ENCODE peak calls at places on chromosomes 5 and 9, in five cellular contexts. U is transverse colon, A is stomach, E is HCT116, B is heart left ventricle. C is an unnamed sample.
A peak's percentile ranks its signal among the peaks of the same experiment; 100 is the strongest.

GRCh38 chr9:114141553-114142548 is 13.5 kb upstream of the COL27A1 start:
- DNase-seq in U (no peak), A (peak; percentile 37), E (no peak), B (no peak), C (no peak)

GRCh38 chr9:106284300-106284699 is 578.7 kb upstream of the ZNF462 start:
- DNase-seq in U (no peak), A (no peak), E (no peak), B (no peak), C (no peak)

GRCh38 chr9:119963798-119964372 is 594.6 kb upstream of the BRINP1 start:
- DNase-seq in U (no peak), A (peak; percentile 25), E (peak; percentile 33), B (no peak), C (peak; percentile 42)

GRCh38 chr5:117623042-117623815 is 1048.6 kb upstream of the SEMA6A start:
- DNase-seq in U (no peak), A (no peak), E (no peak), B (no peak), C (no peak)

GRCh38 chr9:112496074-112496722 is 9.6 kb downstream of the KIAA1958 start:
- DNase-seq in U (no peak), A (no peak), E (no peak), B (no peak), C (no peak)

GRCh38 chr9:69461084-69461483 is 136.1 kb downstream of the ENTREP1 start:
- DNase-seq in U (no peak), A (no peak), E (no peak), B (no peak), C (no peak)

GRCh38 chr9:6646028-6646636 is 603 bp upstream of the GLDC start:
- DNase-seq in U (no peak), A (no peak), E (no peak), B (no peak), C (no peak)

GRCh38 chr5:77785229-77785628 is 9.1 kb upstream of the TBCA start:
- DNase-seq in U (no peak), A (no peak), E (no peak), B (no peak), C (no peak)

GRCh38 chr5:44568519-44568918 is 179.3 kb upstream of the FGF10 start:
- DNase-seq in U (no peak), A (no peak), E (no peak), B (no peak), C (no peak)

GRCh38 chr5:98416541-98416940 is 356.9 kb upstream of the RGMB start:
- DNase-seq in U (no peak), A (no peak), E (no peak), B (no peak), C (no peak)

GRCh38 chr5:154110781-154111180 is 72.0 kb downstream of the MFAP3 start:
- DNase-seq in U (no peak), A (no peak), E (no peak), B (no peak), C (no peak)

GRCh38 chr9:125160750-125161149 is 17.4 kb upstream of the SCAI start:
- DNase-seq in U (no peak), A (no peak), E (no peak), B (no peak), C (no peak)

GRCh38 chr5:33806736-33807442 is 84.9 kb downstream of the ADAMTS12 start:
- DNase-seq in U (no peak), A (no peak), E (no peak), B (no peak), C (no peak)

GRCh38 chr9:12753931-12754330 is 20.9 kb upstream of the LURAP1L start:
- DNase-seq in U (no peak), A (no peak), E (no peak), B (no peak), C (no peak)

GRCh38 chr9:12748954-12749353 is 25.9 kb upstream of the LURAP1L start:
- DNase-seq in U (no peak), A (no peak), E (no peak), B (no peak), C (no peak)

GRCh38 chr9:12748016-12748415 is 26.8 kb upstream of the LURAP1L start:
- DNase-seq in U (no peak), A (no peak), E (no peak), B (no peak), C (no peak)
- H3K27ac ChIP-seq in U (peak overlapping the region; percentile 68), A (no peak overlapping the region), E (no peak overlapping the region), B (no peak overlapping the region), C (no peak overlapping the region)

DNA sequence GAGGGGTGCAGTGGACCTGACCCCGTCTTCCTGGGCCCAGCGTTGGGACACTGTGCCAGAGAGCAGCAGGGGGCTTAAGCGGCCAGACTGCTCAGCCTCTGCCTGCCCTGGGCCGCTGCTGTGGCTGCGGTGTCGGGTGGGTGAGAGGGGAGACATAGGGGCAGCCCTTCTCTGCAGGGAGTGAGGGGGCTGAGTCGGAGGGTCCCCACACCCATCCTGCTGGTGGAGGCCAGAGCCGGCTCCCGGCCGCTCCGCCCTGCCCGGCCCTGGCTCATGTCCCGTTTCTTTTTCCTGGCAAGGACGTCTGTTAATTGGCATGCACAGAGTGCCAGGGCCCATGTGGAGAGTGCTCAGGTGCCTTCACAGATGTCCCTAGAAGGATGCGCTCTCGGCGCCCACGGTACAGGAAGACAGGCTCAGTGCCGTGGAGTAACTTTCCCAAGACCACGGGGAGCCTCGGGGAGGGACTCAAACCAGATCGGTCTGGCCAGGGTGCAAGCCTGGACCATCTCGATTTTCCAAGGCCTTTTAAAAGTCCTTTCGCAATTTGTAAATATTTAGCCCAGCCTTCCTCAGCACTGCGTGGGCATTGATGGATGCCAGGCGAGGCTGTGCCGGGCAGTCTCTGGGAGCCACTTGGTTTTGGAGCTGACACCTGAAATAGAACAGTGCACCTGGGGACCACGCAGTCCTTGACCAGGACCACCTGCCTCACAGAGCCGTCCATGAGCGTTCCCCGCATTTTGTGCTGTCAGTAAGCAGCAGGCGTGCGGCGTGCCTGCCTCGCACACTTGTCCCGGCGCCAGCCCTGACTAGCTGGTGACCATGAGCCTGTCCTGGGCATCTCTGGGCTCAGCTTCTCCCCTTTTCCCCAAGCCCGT is 60.9 kb downstream of the RXRA start:
- DNase-seq in U (peak; percentile 42), A (peak; percentile 75), E (no peak), B (no peak), C (no peak)
- H3K4me3 ChIP-seq in U (no peak overlapping the region), A (peak overlapping the region; percentile 3), E (no peak overlapping the region), B (no peak overlapping the region), C (no peak overlapping the region)

GRCh38 chr9:116112236-116112635 is 41.4 kb upstream of the PAPPA start:
- DNase-seq in U (no peak), A (no peak), E (no peak), B (no peak), C (no peak)
- TF ChIP-seq CTCF in U (no peak), A (no peak), E (peak; percentile 34), B (peak; percentile 32), C (peak; percentile 31)

DNA sequence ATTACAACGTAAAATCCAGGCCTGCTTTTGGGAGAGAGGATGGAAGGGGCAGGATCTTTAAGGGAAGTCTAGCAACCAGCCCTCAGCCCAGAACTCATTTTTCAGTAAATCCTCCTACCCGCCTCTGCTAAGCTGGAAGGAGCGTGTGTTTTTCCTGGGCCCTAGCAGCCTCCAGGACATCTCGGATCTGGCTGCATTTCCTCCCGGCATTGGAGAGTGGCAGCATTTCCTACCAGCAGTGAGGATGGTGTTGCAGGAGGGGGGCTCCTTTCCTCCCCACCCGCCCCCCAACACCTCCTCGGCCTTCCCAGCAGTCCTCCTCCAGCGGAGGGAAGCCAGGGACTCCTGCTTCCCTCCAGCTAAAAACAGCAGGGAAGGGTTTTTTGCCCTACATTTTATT is 54.5 kb downstream of the DCP2 start:
- DNase-seq in U (no peak), A (no peak), E (no peak), B (no peak), C (no peak)
- H3K27ac ChIP-seq in U (no peak overlapping the region), A (no peak overlapping the region), E (no peak overlapping the region), B (no peak overlapping the region), C (peak overlapping the region; percentile 11)

DNA sequence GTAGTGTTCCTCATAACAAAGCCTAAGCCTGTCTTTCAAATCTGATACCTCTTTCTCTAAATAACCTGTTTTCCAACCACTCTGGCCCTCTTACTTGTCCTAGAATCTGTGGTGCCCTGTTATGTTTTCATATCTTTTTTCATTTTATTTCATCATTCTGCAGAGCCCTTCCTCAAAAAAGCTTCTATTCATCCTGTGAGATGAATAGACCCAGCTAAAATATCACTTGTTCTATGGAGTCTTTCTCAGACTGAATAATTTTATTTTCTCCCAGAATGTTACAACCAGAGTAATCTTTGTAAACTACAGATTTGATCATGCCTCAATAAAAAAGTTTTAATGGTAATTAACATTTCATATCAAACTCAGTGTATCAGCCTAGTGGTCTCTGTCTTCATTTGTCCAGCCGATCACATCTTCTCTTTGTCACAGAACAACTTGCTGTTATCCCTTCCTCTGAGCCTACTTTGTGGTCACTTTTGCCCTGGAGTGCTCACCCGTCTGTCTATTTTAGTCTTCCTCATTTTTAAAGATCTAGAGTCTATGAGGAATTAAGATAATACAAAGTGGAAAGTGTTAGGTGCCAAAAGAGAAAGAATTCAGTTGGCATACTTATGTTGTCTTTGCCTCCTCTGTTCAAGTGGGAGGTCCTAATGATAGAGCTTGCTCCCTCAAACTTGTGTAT is 77.8 kb downstream of the ZCCHC7 start:
- DNase-seq in U (no peak), A (no peak), E (no peak), B (no peak), C (no peak)
- H3K4me3 ChIP-seq in U (no peak overlapping the region), A (no peak overlapping the region), E (no peak overlapping the region), B (no peak overlapping the region), C (no peak overlapping the region)

GRCh38 chr5:133773247-133774202 is 161.2 kb upstream of the FSTL4 start:
- DNase-seq in U (no peak), A (no peak), E (no peak), B (no peak), C (no peak)
- TF ChIP-seq CTCF in U (no peak), A (no peak), E (no peak), B (no peak), C (no peak)